ENCODE peak calls at places on chromosomes 12 and 14, in four cellular contexts. N is ovary, M is HFFc6, E is thoracic aorta. X is an unnamed sample.

GRCh38 chr12:92928431-92928961 is 599 bp downstream of the EEA1 start:
- DNase-seq in E (no peak), N (peak), M (no peak), X (peak)

GRCh38 chr14:97452314-97452713 is 655.1 kb downstream of the VRK1 start:
- DNase-seq in M (no peak), N (no peak), E (no peak), X (no peak)

GRCh38 chr14:51295666-51296263 is 55.7 kb downstream of the TMX1 start:
- DNase-seq in M (no peak), E (no peak), N (no peak), X (no peak)

GRCh38 chr14:22084393-22085281 is 411.0 kb upstream of the OR4E1 start:
- DNase-seq in N (no peak), M (peak), E (no peak), X (no peak)

GRCh38 chr14:94601961-94602391 is 10.2 kb upstream of the SERPINA3 start:
- DNase-seq in E (peak), M (no peak), N (peak), X (peak)

GRCh38 chr12:5442251-5443006 is 10.5 kb downstream of the NTF3 start:
- DNase-seq in E (no peak), M (peak), N (no peak), X (no peak)

GRCh38 chr12:2258035-2258434 is 205.2 kb downstream of the CACNA1C start:
- DNase-seq in E (no peak), N (peak), M (no peak), X (no peak)

GRCh38 chr12:26195641-26196423 is 459 bp downstream of the SSPN start:
- DNase-seq in E (peak), M (peak), N (peak), X (no peak)

GRCh38 chr14:67514650-67515385 is 18.3 kb upstream of the PLEKHH1 start:
- DNase-seq in N (peak), M (no peak), E (no peak), X (no peak)

GRCh38 chr12:132904718-132905328 is 17.4 kb upstream of the CHFR start:
- DNase-seq in E (peak), M (no peak), N (peak), X (peak)

GRCh38 chr12:11147420-11147819 is 13.0 kb upstream of the TAS2R30 start:
- DNase-seq in E (no peak), M (no peak), N (no peak), X (no peak)

GRCh38 chr12:114982760-114983159 is 298.8 kb upstream of the TBX3 start:
- DNase-seq in M (no peak), N (no peak), E (no peak), X (no peak)

GRCh38 chr12:22993639-22994038 is 368.7 kb downstream of the ETNK1 start:
- DNase-seq in N (no peak), E (no peak), M (no peak), X (no peak)

GRCh38 chr12:102753802-102754201 is 163.2 kb downstream of the PAH start:
- DNase-seq in N (no peak), M (no peak), E (no peak), X (no peak)

GRCh38 chr12:108326254-108326750 is 12.8 kb downstream of the CMKLR1 start:
- DNase-seq in N (no peak), E (no peak), M (no peak), X (no peak)

GRCh38 chr12:131985145-131985875 is 35.6 kb downstream of the EP400 start:
- DNase-seq in E (no peak), N (no peak), M (no peak), X (no peak)

GRCh38 chr12:5656836-5657235 is 224.9 kb downstream of the NTF3 start:
- DNase-seq in E (no peak), N (no peak), M (no peak), X (no peak)

GRCh38 chr12:65093571-65093970 is 27.5 kb downstream of the WIF1 start:
- DNase-seq in M (no peak), N (no peak), E (no peak), X (no peak)

DNA sequence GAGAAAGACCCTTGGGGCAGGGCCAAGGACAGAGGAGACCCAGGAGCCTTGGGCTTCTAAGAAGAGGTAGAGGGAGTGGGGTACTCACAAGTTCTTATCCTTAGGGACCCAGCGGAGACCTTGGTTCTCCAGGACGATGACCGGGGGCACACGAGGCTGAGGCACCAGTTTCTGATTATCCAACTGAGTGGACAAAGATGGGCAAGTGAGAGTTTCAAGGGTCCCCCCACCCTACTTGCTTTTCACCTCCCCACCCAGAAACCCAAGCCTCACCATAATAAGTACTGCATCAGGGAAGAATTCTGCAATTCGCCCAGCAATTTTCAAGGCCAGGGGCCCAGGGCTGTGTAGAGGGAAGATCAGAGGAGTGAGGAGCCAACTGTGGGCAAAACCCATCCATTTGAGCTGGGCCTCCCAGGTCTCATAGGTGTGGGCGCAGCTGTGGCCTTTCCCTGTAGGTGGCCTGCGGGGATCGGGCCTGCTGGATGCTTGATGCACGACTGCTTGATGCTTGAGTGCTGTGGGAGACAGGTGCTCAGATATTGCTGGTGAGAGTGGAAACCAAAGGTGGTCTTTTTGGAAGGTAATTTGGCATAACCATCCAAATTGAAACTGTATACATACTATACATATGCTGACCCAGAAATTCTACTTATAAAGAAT is 2.0 kb downstream of the EMC9 start:
- DNase-seq in E (no peak), M (no peak), N (no peak), X (no peak)
- TF ChIP-seq CTCF in E (no peak), M (no peak), N (no peak), X (no peak)

GRCh38 chr12:8033153-8034044 is 883 bp downstream of the FOXJ2 start:
- DNase-seq in N (peak), E (no peak), M (peak), X (no peak)

GRCh38 chr12:8030189-8030588 is 2.3 kb upstream of the FOXJ2 start:
- DNase-seq in M (no peak), N (no peak), E (no peak), X (no peak)

GRCh38 chr12:8031872-8032241 is 659 bp upstream of the FOXJ2 start:
- DNase-seq in M (peak), E (no peak), N (no peak), X (no peak)

GRCh38 chr12:8034802-8035201 is 2.3 kb downstream of the FOXJ2 start:
- DNase-seq in E (no peak), M (no peak), N (no peak), X (no peak)

DNA sequence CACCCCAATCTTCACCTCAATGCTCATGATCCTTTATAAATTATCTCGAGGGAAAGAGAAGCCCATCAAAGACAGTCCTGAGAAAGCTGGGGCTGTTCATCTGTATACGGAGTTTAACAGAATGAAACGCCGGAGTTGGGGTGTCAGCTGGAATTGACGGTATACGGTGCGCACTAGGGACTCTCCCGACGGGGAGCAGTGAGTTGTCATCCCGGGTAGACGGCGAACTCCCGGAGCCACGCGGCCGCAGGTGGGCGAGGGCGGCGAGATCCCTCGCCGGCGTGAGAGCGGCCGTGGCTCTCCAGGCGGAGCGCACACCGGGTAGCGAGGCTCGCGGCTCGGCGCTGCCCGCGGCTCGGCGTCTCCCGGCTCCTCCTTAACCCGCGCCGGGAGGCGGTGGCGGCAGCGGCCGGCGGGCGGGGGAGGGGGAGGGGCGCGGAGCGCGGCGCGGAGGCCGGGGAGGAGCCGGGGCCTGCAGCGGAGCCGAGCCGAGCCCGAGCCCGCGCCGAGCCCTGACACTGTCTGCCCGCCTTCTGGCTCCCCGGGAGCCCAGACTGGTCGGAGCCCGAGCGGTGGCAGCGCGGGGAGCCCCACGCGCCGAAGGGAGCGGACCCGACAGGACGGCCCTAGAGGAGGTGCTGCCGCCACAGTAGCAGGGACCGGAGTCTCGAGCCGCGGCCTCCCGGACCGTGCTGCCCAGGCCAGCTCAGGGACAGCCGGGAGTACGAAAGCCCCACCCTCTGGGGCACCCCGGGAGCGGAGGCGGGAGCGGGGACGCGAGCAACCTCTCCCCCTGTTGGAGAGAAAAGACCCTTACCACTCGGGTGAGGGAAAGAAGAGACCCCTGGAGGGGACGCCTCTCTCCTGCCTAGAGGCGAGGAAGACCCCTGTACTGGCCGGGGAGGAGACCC is at the start of gene FOXJ2:
- DNase-seq in M (peak), N (peak), E (no peak), X (no peak)
- TF ChIP-seq CTCF in M (peak), N (no peak), E (no peak), X (no peak)

GRCh38 chr12:121837680-121838079 is 21.0 kb downstream of the HPD start:
- DNase-seq in N (no peak), M (no peak), E (no peak), X (no peak)
- TF ChIP-seq CTCF in N (no peak), M (no peak), E (no peak), X (no peak)

DNA sequence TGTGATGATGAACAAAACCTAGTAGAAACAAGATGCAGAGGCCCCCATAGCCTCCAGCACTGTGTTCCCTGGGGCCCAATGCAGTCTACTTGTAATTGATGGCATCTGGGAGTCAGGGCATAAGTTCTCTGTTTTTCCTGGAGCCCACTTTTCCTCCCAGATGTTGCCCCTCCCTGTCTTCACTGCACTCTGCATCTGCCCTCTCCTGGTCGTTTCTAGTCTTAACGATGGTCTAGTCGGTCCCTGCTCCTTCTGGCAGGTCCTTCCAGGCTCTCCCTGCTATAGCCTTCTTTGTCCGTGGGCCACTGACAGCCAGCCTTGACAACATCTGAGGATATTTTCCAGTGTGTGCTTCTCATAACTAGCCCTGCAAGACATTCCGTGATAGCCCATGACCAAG is 208.3 kb downstream of the GXYLT1 start:
- DNase-seq in E (no peak), M (no peak), N (no peak), X (no peak)
- TF ChIP-seq CTCF in E (no peak), M (no peak), N (no peak), X (no peak)

GRCh38 chr12:38544357-38545066 is 227.9 kb downstream of the ALG10B start:
- DNase-seq in N (no peak), E (no peak), M (no peak), X (no peak)
- TF ChIP-seq CTCF in N (no peak), E (no peak), M (no peak), X (no peak)

DNA sequence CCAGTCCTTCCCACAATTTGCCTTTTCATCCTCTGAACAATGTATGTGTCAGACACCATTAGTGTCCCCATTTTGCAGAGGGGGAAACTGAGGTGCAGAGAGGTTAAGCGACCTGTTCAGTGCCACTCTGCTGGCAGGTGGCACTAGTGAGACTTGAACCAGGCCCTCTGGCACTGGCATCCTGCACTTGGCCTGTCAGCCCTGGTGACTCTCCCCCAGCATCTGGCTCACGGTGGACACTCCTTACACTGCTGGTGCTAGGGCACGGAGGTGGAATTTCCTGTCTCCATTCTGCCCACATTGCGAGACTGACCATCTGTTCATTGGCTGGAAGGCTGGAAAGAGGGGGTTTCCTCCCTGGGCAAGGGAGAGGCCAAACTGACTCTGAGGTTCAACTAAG is 48.7 kb downstream of the CCNK start:
- DNase-seq in E (no peak), N (no peak), M (peak), X (no peak)
- TF ChIP-seq CTCF in E (no peak), N (no peak), M (peak), X (no peak)

DNA sequence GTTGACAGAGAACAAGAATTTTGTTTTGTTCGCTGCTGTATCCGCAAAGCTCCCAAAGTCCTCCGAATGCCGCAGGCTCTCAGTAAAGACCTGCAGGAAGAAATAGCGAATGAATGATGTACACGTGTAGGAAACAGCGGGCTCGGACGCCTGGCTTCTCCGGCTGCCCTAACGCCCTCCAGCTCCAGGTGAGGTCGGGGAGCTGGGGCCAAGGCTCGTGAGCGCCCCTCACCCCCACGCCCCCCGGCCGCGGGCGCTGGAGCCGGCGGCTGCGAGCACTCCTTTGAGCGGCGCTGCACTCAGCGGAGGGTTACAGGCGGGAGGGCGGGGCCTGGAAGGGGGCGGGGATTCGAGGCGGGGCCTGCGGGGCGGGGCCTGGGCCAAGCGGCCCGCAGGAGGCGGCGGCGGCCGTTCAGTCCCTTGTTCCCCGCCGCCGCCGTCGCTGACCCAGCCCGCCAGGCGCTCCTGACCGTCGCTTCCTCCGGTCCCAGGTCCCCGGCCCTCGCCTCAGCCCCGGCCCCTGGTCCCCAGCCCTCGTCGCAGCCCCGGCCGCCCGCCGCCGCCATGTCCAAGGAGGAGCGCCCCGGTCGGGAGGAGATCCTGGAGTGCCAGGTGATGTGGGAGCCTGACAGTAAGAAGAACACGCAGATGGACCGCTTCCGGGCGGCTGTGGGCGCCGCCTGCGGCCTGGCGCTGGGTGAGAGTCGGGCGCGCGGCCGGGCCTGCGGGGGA is at the start of gene AACS:
- DNase-seq in N (peak), M (peak), E (peak), X (peak)
- TF ChIP-seq CTCF in N (no peak), M (no peak), E (no peak), X (no peak)